ENCODE peak calls at places on chromosome 17, in four cellular contexts. I is IMR-90, V is K562, Q is endothelial cell of umbilical vein. F is an unnamed sample.
A peak's percentile ranks its signal among the peaks of the same experiment; 100 is the strongest.

GRCh38 chr17:79031996-79032875 is 8.3 kb downstream of the C1QTNF1 start:
- DNase-seq in Q (no peak), V (no peak), I (no peak), F (no peak)

GRCh38 chr17:27976331-27976730 is 66.1 kb upstream of the NLK start:
- DNase-seq in Q (no peak), V (no peak), I (no peak), F (peak; percentile 47)

GRCh38 chr17:62178579-62178978 is 113.5 kb upstream of the MED13 start:
- DNase-seq in I (peak; percentile 33), Q (peak; percentile 48), V (no peak), F (no peak)

GRCh38 chr17:39144414-39144813 is 7.0 kb downstream of the PLXDC1 start:
- DNase-seq in V (no peak), Q (no peak), I (peak; percentile 94), F (no peak)

GRCh38 chr17:28317965-28318758 is 838 bp upstream of the TMEM97 start:
- DNase-seq in Q (peak; percentile 6), I (no peak), V (peak; percentile 61), F (no peak)

GRCh38 chr17:4676777-4677176 is 27.2 kb downstream of the PELP1 start:
- DNase-seq in V (no peak), Q (no peak), I (no peak), F (no peak)

GRCh38 chr17:27453466-27453865 is 2.8 kb upstream of the KSR1 start:
- DNase-seq in V (no peak), Q (no peak), I (peak; percentile 46), F (no peak)

GRCh38 chr17:10616502-10617119 is 40.5 kb downstream of the MYH3 start:
- DNase-seq in I (peak; percentile 61), V (peak; percentile 75), Q (peak; percentile 51), F (no peak)

GRCh38 chr17:63635787-63636186 is 13.6 kb downstream of the MAP3K3 start:
- DNase-seq in V (no peak), Q (no peak), I (no peak), F (no peak)

GRCh38 chr17:82930043-82930923 is 90.5 kb upstream of the ZNF750 start:
- DNase-seq in V (no peak), I (no peak), Q (no peak), F (no peak)

GRCh38 chr17:79674506-79675412 is 56.0 kb upstream of the ENPP7 start:
- DNase-seq in I (no peak), V (no peak), Q (no peak), F (no peak)

GRCh38 chr17:82750241-82750905 is 1.5 kb upstream of the TBCD start:
- DNase-seq in I (no peak), V (no peak), Q (no peak), F (no peak)

GRCh38 chr17:55731586-55732250 is 9.1 kb upstream of the TMEM100 start:
- DNase-seq in I (peak; percentile 36), V (peak; percentile 66), Q (no peak), F (no peak)

GRCh38 chr17:65208753-65209152 is 71.6 kb downstream of the RGS9 start:
- DNase-seq in I (no peak), Q (no peak), V (no peak), F (no peak)

GRCh38 chr17:9389116-9389515 is 186.5 kb downstream of the STX8 start:
- DNase-seq in Q (peak; percentile 67), V (no peak), I (peak; percentile 97), F (peak; percentile 68)

GRCh38 chr17:28916302-28916934 is 13.5 kb upstream of the DHRS13 start:
- DNase-seq in V (peak; percentile 73), I (peak; percentile 43), Q (peak; percentile 50), F (no peak)

GRCh38 chr17:71127416-71127815 is 958.1 kb downstream of the KCNJ2 start:
- DNase-seq in I (no peak), V (no peak), Q (no peak), F (no peak)

GRCh38 chr17:79577485-79578187 is 33.2 kb downstream of the RBFOX3 start:
- DNase-seq in Q (no peak), I (no peak), V (no peak), F (no peak)

GRCh38 chr17:32533296-32533695 is 46.5 kb downstream of the CDK5R1 start:
- DNase-seq in I (no peak), Q (no peak), V (no peak), F (no peak)

GRCh38 chr17:4537451-4538235 is 17.5 kb downstream of the MYBBP1A start:
- DNase-seq in V (no peak), I (no peak), Q (no peak), F (no peak)

GRCh38 chr17:15122857-15123256 is 142.3 kb downstream of the PMP22 start:
- DNase-seq in V (no peak), Q (no peak), I (no peak), F (no peak)

GRCh38 chr17:80151333-80151732 is 4.4 kb upstream of the EIF4A3 start:
- DNase-seq in I (peak; percentile 86), Q (no peak), V (no peak), F (no peak)

GRCh38 chr17:42285346-42286050 is 2.8 kb upstream of the STAT5A start:
- DNase-seq in I (no peak), V (no peak), Q (no peak), F (no peak)

GRCh38 chr17:17711708-17712141 is 30.5 kb downstream of the RAI1 start:
- DNase-seq in Q (no peak), V (no peak), I (no peak), F (no peak)

GRCh38 chr17:4472281-4472680 is 26.4 kb upstream of the SPNS2 start:
- DNase-seq in Q (no peak), V (no peak), I (no peak), F (no peak)

GRCh38 chr17:29061036-29061435 is 18.1 kb downstream of the PIPOX start:
- DNase-seq in V (peak; percentile 59), Q (no peak), I (no peak), F (no peak)

GRCh38 chr17:35390663-35391062 is 17.2 kb upstream of the SLFN11 start:
- DNase-seq in V (no peak), I (no peak), Q (no peak), F (no peak)

GRCh38 chr17:61750656-61751055 is 112.7 kb downstream of the BRIP1 start:
- DNase-seq in I (no peak), Q (no peak), V (no peak), F (peak; percentile 80)

GRCh38 chr17:34503804-34504203 is 75.6 kb upstream of the TMEM132E start:
- DNase-seq in V (no peak), I (no peak), Q (no peak), F (no peak)

GRCh38 chr17:4480929-4481898 is 17.5 kb upstream of the SPNS2 start:
- DNase-seq in I (no peak), V (no peak), Q (no peak), F (no peak)

GRCh38 chr17:63332286-63332685 is 113.8 kb downstream of the CYB561 start:
- DNase-seq in I (no peak), V (no peak), Q (no peak), F (no peak)

GRCh38 chr17:50381920-50382319 is 8.9 kb downstream of the EME1 start:
- DNase-seq in Q (no peak), V (no peak), I (no peak), F (no peak)

GRCh38 chr17:82927661-82928601 is 88.1 kb upstream of the ZNF750 start:
- DNase-seq in Q (no peak), I (no peak), V (no peak), F (no peak)

GRCh38 chr17:72962099-72962498 is 130.4 kb downstream of the SLC39A11 start:
- DNase-seq in I (no peak), Q (no peak), V (no peak), F (no peak)

GRCh38 chr17:44004077-44004760 is at the start of gene NAGS:
- DNase-seq in V (peak; percentile 58), I (no peak), Q (no peak), F (no peak)

GRCh38 chr17:35368086-35368824 is 5.2 kb downstream of the SLFN11 start:
- DNase-seq in V (no peak), I (peak; percentile 22), Q (no peak), F (peak; percentile 75)

GRCh38 chr17:1422907-1423306 is 22.9 kb upstream of the YWHAE start:
- DNase-seq in I (peak; percentile 98), V (no peak), Q (peak; percentile 98), F (no peak)

GRCh38 chr17:45305532-45306087 is 11.2 kb downstream of the MAP3K14 start:
- DNase-seq in Q (no peak), V (no peak), I (peak; percentile 74), F (no peak)

GRCh38 chr17:12765544-12765943 is 23.8 kb upstream of the ARHGAP44 start:
- DNase-seq in I (peak; percentile 96), V (peak; percentile 15), Q (no peak), F (no peak)
- TF ChIP-seq FOS in I (peak; percentile 96), V (no peak), Q (no peak), F (no peak)

DNA sequence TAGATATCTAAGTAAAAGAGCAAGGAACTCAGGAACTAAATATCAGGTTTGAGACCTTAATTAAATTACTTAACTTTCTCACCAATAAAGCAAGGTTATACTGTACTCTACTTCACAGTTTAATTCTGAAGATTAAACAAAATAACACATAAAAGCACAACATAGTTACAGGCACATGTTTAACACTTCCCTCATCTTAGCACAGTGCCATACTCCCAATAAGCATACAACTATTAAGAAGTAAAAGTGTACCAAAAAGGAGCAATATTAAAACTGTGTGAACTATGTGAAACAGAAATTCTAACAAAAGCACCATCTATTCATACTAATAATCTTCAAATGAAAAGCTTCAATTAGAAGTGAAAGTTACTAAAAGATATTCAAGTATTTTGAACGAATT is 2.2 kb downstream of the APPBP2 start:
- DNase-seq in V (no peak), Q (peak; percentile 18), I (no peak), F (no peak)
- H3K27ac ChIP-seq in V (no peak overlapping the region), Q (no peak overlapping the region), I (no peak overlapping the region), F (peak overlapping the region; percentile 29)

DNA sequence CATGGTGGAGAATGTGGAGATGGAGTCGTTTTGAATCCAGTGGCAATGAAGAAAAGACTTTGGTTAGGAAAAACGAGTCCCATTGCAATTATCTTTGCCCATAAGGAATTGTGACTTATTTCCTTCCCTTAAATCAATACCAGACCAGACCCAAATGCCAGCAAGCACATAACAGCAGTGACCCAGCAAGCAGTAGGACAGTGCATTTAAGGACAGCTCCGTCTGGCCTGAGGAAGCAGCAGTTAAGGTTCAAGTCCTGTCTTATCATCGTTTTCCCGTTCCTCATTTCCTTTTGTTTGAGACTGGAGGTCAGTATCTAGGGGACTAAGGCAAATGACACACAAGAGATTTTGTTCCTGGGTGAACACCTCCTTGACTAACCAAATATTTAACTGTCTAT is 74.6 kb upstream of the FAM20A start:
- DNase-seq in I (no peak), V (no peak), Q (no peak), F (no peak)
- H3K4me2 ChIP-seq in I (no peak overlapping the region), V (no peak overlapping the region), Q (no peak overlapping the region), F (no peak overlapping the region)

GRCh38 chr17:36864827-36865320 is 72.4 kb upstream of the LHX1 start:
- DNase-seq in V (no peak), Q (no peak), I (no peak), F (no peak)

GRCh38 chr17:36869441-36869840 is 67.8 kb upstream of the LHX1 start:
- DNase-seq in V (no peak), Q (no peak), I (no peak), F (no peak)

GRCh38 chr17:36869856-36870617 is 67.2 kb upstream of the LHX1 start:
- DNase-seq in I (peak; percentile 17), Q (no peak), V (peak; percentile 56), F (no peak)

GRCh38 chr17:36870618-36871002 is 66.7 kb upstream of the LHX1 start:
- DNase-seq in V (no peak), I (no peak), Q (no peak), F (no peak)

DNA sequence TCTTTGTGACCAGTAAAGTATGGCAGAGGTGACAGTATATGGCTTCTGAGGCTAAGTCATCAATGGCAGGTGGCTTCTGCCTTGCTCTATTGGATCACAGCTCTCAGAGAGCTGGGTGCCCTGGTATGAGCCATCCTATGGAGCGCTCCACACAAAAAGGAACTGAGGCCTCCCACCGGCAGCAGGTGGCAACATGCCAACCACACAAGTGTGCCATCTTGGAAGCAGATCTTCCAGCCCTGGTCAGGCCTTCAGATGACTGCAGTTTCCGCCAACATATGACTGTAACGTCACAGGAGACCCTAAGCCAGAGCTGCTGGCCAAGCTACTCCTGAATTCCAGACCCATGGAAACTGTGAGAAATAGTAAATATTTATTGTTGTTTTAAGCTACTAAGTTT is 69.6 kb upstream of the LHX1 start:
- DNase-seq in I (no peak), V (no peak), Q (no peak), F (no peak)
- TF ChIP-seq FOS in I (no peak), V (no peak), Q (no peak), F (no peak)

F was measured in GM12878.